ENCODE peak calls at places on chromosomes 11 and 22, in six cellular contexts. Y is mucosa of descending colon, O is IMR-90, X is A549, Z is kidney epithelial cell, S is ovary. G is an unnamed sample.

GRCh38 chr11:22690245-22690644 is 23.8 kb downstream of the GAS2 start:
- DNase-seq in Y (no peak), O (no peak), X (no peak), Z (no peak), S (no peak), G (no peak)

GRCh38 chr11:36672815-36673450 is 74.9 kb upstream of the RAG2 start:
- DNase-seq in Y (peak), O (peak), X (peak), Z (no peak), S (no peak), G (peak)

GRCh38 chr22:30947821-30948454 is 20.6 kb downstream of the MORC2 start:
- DNase-seq in Y (no peak), O (peak), X (peak), Z (no peak), S (no peak), G (no peak)

GRCh38 chr11:74749127-74749964 is 697 bp downstream of the RNF169 start:
- DNase-seq in Y (peak), O (peak), X (peak), Z (no peak), S (peak), G (peak)

GRCh38 chr11:100791873-100792272 is 104.8 kb downstream of the ARHGAP42 start:
- DNase-seq in Y (no peak), O (peak), X (no peak), Z (no peak), S (no peak), G (no peak)

GRCh38 chr11:27599217-27599616 is 92.6 kb upstream of the LIN7C start:
- DNase-seq in Y (no peak), O (no peak), X (peak), Z (no peak), S (no peak), G (no peak)

GRCh38 chr11:107836811-107837210 is 21.8 kb downstream of the SLC35F2 start:
- DNase-seq in Y (no peak), O (no peak), X (no peak), Z (no peak), S (no peak), G (no peak)

GRCh38 chr11:1839924-1840779 is 1.4 kb downstream of the TNNI2 start:
- DNase-seq in Y (peak), O (no peak), X (no peak), Z (no peak), S (no peak), G (peak)

GRCh38 chr22:46734830-46735453 is 3.1 kb downstream of the CERK start:
- DNase-seq in Y (peak), O (no peak), X (no peak), Z (no peak), S (no peak), G (peak)

GRCh38 chr22:30266445-30267381 is at the start of gene OSM:
- DNase-seq in Y (no peak), O (no peak), X (no peak), Z (no peak), S (no peak), G (peak)

GRCh38 chr11:114056409-114056808 is 3.1 kb upstream of the ZBTB16 start:
- DNase-seq in Y (no peak), O (no peak), X (no peak), Z (no peak), S (no peak), G (no peak)

GRCh38 chr11:73347067-73347466 is 29.1 kb upstream of the RELT start:
- DNase-seq in Y (no peak), O (no peak), X (no peak), Z (no peak), S (no peak), G (no peak)

GRCh38 chr11:91081440-91082088 is 858.7 kb upstream of the CHORDC1 start:
- DNase-seq in Y (peak), O (peak), X (peak), Z (peak), S (no peak), G (no peak)

GRCh38 chr11:128453444-128454336 is 133.7 kb downstream of the ETS1 start:
- DNase-seq in Y (peak), O (peak), X (no peak), Z (peak), S (peak), G (no peak)

GRCh38 chr11:76263166-76263565 is 56.9 kb upstream of the WNT11 start:
- DNase-seq in Y (no peak), O (no peak), X (no peak), Z (no peak), S (no peak), G (no peak)

GRCh38 chr22:50044485-50045143 is 13.5 kb downstream of the TTLL8 start:
- DNase-seq in Y (no peak), O (no peak), X (no peak), Z (no peak), S (no peak), G (no peak)

GRCh38 chr11:20518323-20518834 is 81.0 kb upstream of the SLC6A5 start:
- DNase-seq in Y (no peak), O (no peak), X (no peak), Z (no peak), S (no peak), G (no peak)

GRCh38 chr11:108543316-108543955 is 45.3 kb upstream of the POGLUT3 start:
- DNase-seq in Y (no peak), O (no peak), X (no peak), Z (no peak), S (no peak), G (no peak)

GRCh38 chr11:35911013-35911412 is 32.8 kb upstream of the LDLRAD3 start:
- DNase-seq in Y (no peak), O (no peak), X (no peak), Z (no peak), S (no peak), G (no peak)

GRCh38 chr11:113649311-113649710 is 56.8 kb downstream of the TMPRSS5 start:
- DNase-seq in Y (no peak), O (no peak), X (no peak), Z (no peak), S (no peak), G (no peak)

GRCh38 chr11:31340903-31341572 is 28.5 kb downstream of the DCDC1 start:
- DNase-seq in Y (peak), O (peak), X (peak), Z (no peak), S (no peak), G (no peak)

GRCh38 chr11:23192256-23192655 is 332.0 kb upstream of the CCDC179 start:
- DNase-seq in Y (no peak), O (peak), X (no peak), Z (no peak), S (no peak), G (no peak)

GRCh38 chr22:37210041-37210803 is 2.1 kb downstream of the SSTR3 start:
- DNase-seq in Y (no peak), O (no peak), X (no peak), Z (no peak), S (no peak), G (no peak)

GRCh38 chr22:45462034-45462655 is 40.5 kb upstream of the FBLN1 start:
- DNase-seq in Y (no peak), O (no peak), X (no peak), Z (no peak), S (no peak), G (no peak)

GRCh38 chr11:17613428-17613962 is 66.4 kb downstream of the OTOG start:
- DNase-seq in Y (no peak), O (no peak), X (no peak), Z (no peak), S (no peak), G (no peak)

GRCh38 chr11:114295676-114296081 is 520 bp upstream of the NNMT start:
- DNase-seq in Y (no peak), O (no peak), X (no peak), Z (no peak), S (no peak), G (no peak)

GRCh38 chr11:587978-588380 is 11.7 kb downstream of the PHRF1 start:
- DNase-seq in Y (no peak), O (peak), X (peak), Z (peak), S (no peak), G (no peak)

GRCh38 chr11:71112454-71112853 is 139.9 kb downstream of the SHANK2 start:
- DNase-seq in Y (no peak), O (no peak), X (no peak), Z (no peak), S (no peak), G (no peak)

GRCh38 chr11:17524221-17524620 is 20.0 kb downstream of the USH1C start:
- DNase-seq in Y (no peak), O (no peak), X (no peak), Z (no peak), S (no peak), G (no peak)

GRCh38 chr11:76666408-76666807 is 4.1 kb downstream of the LRRC32 start:
- DNase-seq in Y (peak), O (peak), X (no peak), Z (no peak), S (peak), G (no peak)

GRCh38 chr22:49763138-49763537 is 64.5 kb downstream of the BRD1 start:
- DNase-seq in Y (no peak), O (no peak), X (no peak), Z (no peak), S (no peak), G (no peak)

GRCh38 chr11:35667257-35667656 is 4.7 kb downstream of the TRIM44 start:
- DNase-seq in Y (no peak), O (no peak), X (no peak), Z (no peak), S (no peak), G (no peak)

GRCh38 chr11:34223021-34223813 is 117.8 kb downstream of the NAT10 start:
- DNase-seq in Y (peak), O (peak), X (no peak), Z (no peak), S (peak), G (no peak)

GRCh38 chr11:103070142-103070541 is 21.8 kb downstream of the DCUN1D5 start:
- DNase-seq in Y (no peak), O (no peak), X (no peak), Z (no peak), S (no peak), G (no peak)

GRCh38 chr22:25759825-25760231 is 17.8 kb downstream of the MYO18B start:
- DNase-seq in Y (no peak), O (peak), X (peak), Z (peak), S (no peak), G (no peak)

GRCh38 chr11:10181811-10182210 is 112.2 kb downstream of the SBF2 start:
- DNase-seq in Y (no peak), O (peak), X (peak), Z (peak), S (no peak), G (no peak)
- TF ChIP-seq CTCF in Y (no peak), O (peak), X (peak), Z (peak), S (no peak), G (no peak)

GRCh38 chr11:67120456-67120855 is 1.4 kb downstream of the KDM2A start:
- DNase-seq in Y (no peak), O (no peak), X (no peak), Z (no peak), S (no peak), G (no peak)

GRCh38 chr11:67118801-67119576 is at the start of gene KDM2A:
- DNase-seq in Y (peak), O (peak), X (peak), Z (peak), S (peak), G (peak)

GRCh38 chr11:67120881-67121710 is 2.0 kb downstream of the KDM2A start:
- DNase-seq in Y (peak), O (peak), X (peak), Z (no peak), S (no peak), G (peak)

GRCh38 chr11:67118059-67118766 is 850 bp upstream of the KDM2A start:
- DNase-seq in Y (peak), O (no peak), X (peak), Z (no peak), S (peak), G (peak)

DNA sequence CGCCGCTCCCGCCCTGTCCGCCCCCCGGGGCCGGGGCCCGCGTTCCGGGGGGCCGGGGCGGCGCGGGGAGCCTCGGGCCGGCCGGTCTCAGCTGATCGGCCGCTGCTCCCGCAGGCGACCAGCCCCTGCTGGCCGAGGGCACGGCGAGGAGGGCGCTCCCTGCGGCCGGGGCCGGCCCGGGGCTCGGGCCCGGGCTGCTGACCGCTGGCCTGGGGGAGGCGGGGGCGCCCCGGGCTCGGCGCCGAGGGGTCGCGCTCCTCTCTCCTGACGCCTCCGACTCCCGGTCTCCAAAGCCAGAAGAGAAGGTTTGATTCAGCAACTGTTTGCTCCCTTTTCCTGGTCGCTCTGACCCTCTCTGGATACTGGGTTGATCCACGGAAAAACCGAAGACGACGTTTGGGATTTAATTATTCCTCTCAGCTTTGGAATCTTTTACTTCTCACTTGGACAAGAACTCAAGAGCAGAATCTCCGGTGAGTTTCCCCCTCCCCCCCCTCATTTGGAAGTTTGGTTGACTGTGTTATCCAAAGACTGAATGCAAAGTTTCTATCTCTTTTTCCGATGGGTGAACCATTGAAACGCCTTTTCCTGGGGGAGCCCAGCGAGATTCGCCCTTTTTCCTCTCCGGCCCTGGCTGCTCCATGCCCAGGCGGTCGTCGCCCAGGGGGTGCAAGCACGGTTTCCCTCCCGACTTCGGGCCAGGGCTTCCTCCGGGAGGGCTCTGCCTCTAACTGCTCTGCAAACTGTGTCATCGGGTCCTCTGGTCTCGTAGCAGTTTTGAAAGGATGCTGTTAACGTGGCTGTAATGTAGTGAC is 721 bp downstream of the KDM2A start:
- DNase-seq in Y (peak), O (no peak), X (peak), Z (no peak), S (peak), G (no peak)
- TF ChIP-seq CTCF in Y (no peak), O (peak), X (no peak), Z (no peak), S (no peak), G (no peak)

GRCh38 chr22:21683401-21683811 is 17.6 kb downstream of the PPIL2 start:
- DNase-seq in Y (no peak), O (no peak), X (no peak), Z (no peak), S (no peak), G (no peak)
- TF ChIP-seq CTCF in Y (no peak), O (no peak), X (no peak), Z (no peak), S (no peak), G (no peak)

GRCh38 chr11:60625262-60625661 is 74.2 kb upstream of the MS4A8 start:
- DNase-seq in Y (peak), O (peak), X (peak), Z (no peak), S (no peak), G (no peak)
- TF ChIP-seq CTCF in Y (no peak), O (peak), X (no peak), Z (peak), S (no peak), G (no peak)

GRCh38 chr22:39556970-39557811 is 13.4 kb upstream of the CACNA1I start:
- DNase-seq in Y (peak), O (peak), X (peak), Z (no peak), S (no peak), G (peak)
- TF ChIP-seq CTCF in Y (no peak), O (peak), X (peak), Z (no peak), S (no peak), G (no peak)

DNA sequence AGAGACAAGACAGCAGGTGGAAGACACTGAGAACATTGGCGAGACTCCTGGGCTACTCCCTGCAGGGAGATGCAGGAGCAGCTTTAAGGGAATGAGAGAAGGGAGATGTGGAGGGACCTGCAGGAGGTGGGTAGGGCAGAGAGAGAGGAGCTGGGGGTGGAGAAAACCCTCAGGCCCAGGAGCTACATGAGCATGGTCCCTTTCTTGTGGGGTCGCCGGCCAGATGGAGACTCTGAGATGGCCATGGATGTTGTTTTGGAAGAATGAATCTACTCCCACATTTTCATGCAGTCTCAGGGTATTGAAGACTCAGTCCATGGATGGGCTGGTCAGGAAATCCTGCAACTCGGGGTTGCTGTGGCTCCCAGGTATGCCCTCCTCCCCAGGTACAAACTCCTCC is 1381.9 kb downstream of the TBC1D22A start:
- DNase-seq in Y (no peak), O (no peak), X (no peak), Z (no peak), S (no peak), G (no peak)
- TF ChIP-seq CTCF in Y (no peak), O (no peak), X (no peak), Z (no peak), S (no peak), G (no peak)

GRCh38 chr11:69644962-69645675 is 4.2 kb downstream of the CCND1 start:
- DNase-seq in Y (no peak), O (no peak), X (no peak), Z (no peak), S (no peak), G (no peak)
- TF ChIP-seq CTCF in Y (no peak), O (no peak), X (no peak), Z (peak), S (no peak), G (no peak)

GRCh38 chr11:78139422-78140391 is at the start of gene ALG8:
- DNase-seq in Y (peak), O (peak), X (peak), Z (peak), S (peak), G (peak)

GRCh38 chr11:78140392-78141077 is 1.1 kb upstream of the ALG8 start:
- DNase-seq in Y (no peak), O (no peak), X (no peak), Z (no peak), S (no peak), G (no peak)

GRCh38 chr11:78138281-78138680 is 1.1 kb downstream of the ALG8 start:
- DNase-seq in Y (no peak), O (peak), X (no peak), Z (no peak), S (no peak), G (no peak)

DNA sequence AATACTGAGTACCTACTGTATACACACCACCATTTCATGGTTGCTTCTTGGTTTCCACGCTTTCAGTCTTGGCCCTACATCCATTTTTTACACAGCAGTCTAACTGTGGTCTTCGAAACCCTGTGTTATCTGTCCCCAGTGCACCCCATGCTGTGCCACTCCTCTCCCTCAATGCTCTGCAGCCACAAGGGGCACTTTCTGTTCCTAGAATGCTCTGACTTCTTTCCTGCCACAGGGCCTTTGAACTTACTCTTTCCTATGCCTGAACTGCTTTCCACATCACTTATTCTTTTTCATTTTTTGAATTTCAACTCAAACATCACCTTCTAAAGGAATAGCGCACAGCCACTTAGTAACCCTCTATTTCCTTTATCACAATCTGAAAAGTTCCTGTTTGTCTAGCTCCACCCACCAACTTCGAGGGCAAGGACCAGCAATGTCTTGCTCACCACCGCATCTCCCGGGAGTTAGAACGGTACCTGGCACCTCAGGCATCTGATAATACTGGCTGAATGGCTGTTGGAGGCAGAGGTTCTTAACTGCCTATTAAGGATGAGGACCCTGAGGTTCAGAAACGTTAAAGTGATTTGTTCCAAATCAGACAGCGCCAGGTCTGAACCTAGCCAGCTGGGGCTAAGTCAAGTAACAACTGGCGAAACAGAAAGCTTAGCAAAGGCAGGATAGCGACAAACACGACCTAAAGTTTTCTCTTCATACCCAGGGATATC is 568 bp downstream of the ALG8 start:
- DNase-seq in Y (peak), O (peak), X (peak), Z (no peak), S (no peak), G (no peak)
- TF ChIP-seq CTCF in Y (no peak), O (no peak), X (no peak), Z (no peak), S (no peak), G (no peak)

GRCh38 chr11:43245471-43245870 is 66.3 kb upstream of the API5 start:
- DNase-seq in Y (no peak), O (no peak), X (no peak), Z (no peak), S (no peak), G (no peak)

DNA sequence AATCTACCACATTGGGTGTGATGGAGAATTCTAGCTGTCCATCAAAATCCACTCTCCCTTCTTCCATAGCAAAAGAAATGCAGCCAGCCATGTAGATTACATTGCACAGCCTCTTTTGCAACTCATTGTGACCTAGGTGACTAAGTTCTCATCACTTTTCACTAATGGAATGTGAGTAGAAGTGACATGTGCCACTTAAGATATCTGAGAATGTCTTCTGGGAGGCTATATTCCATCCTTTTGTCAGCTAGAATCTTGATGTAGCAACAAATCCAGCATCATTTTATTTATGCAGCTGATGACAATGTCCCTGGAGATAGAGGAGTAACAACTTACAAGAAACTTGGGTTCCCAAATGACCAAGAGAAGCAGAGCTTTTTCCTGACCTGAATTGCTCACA is 61.5 kb upstream of the API5 start:
- DNase-seq in Y (no peak), O (no peak), X (no peak), Z (no peak), S (no peak), G (no peak)
- TF ChIP-seq CTCF in Y (no peak), O (no peak), X (no peak), Z (no peak), S (no peak), G (no peak)

G was measured in B cell.